ENCODE peak calls at places on chromosomes 11 and 22, in five cellular contexts. C is HuH-7; D is activated CD4-positive, CD25-positive, alpha-beta regulatory T cell treated with anti-CD3 and anti-CD28 coated beads, Interleukin-2, amount 50 U/mL, for 72 hours; T is stimulated activated CD4-positive, alpha-beta T cell treated with anti-CD3 and anti-CD28 coated beads, Interleukin-4, amount 100 ng/mL, for 24 hours; G is stomach. W is an unnamed sample.

GRCh38 chr22:21952586-21953571 is at the start of gene PPM1F:
- DNase-seq in C (peak; percentile 95), D (peak; percentile 98), T (peak; percentile 90), G (peak; percentile 91), W (peak; percentile 100)

GRCh38 chr11:14073821-14074529 is 111.5 kb downstream of the SPON1 start:
- DNase-seq in C (no peak), D (no peak), T (no peak), G (no peak), W (no peak)

GRCh38 chr22:46052331-46052771 is 75.4 kb upstream of the WNT7B start:
- DNase-seq in C (no peak), D (peak; percentile 28), T (no peak), G (peak; percentile 26), W (no peak)

GRCh38 chr11:88375927-88376470 is 38.5 kb upstream of the CTSC start:
- DNase-seq in C (no peak), D (no peak), T (no peak), G (no peak), W (no peak)

GRCh38 chr11:127042445-127042844 is 41.9 kb upstream of the KIRREL3 start:
- DNase-seq in C (no peak), D (no peak), T (no peak), G (no peak), W (no peak)

GRCh38 chr11:113331436-113331835 is 17.1 kb downstream of the TTC12 start:
- DNase-seq in C (no peak), D (no peak), T (no peak), G (no peak), W (no peak)

GRCh38 chr22:36561291-36561811 is 32.4 kb upstream of the EIF3D start:
- DNase-seq in C (no peak), D (no peak), T (no peak), G (no peak), W (no peak)

GRCh38 chr11:27613670-27613950 is 86.6 kb downstream of the BDNF start:
- DNase-seq in C (no peak), D (no peak), T (no peak), G (no peak), W (no peak)

GRCh38 chr11:44388828-44389645 is 79.1 kb upstream of the ALX4 start:
- DNase-seq in C (no peak), D (no peak), T (no peak), G (no peak), W (no peak)

GRCh38 chr11:113690619-113691569 is 15.2 kb downstream of the TMPRSS5 start:
- DNase-seq in C (peak; percentile 48), D (no peak), T (no peak), G (peak; percentile 75), W (peak; percentile 92)

GRCh38 chr11:36037031-36037430 is 93.2 kb downstream of the LDLRAD3 start:
- DNase-seq in C (no peak), D (no peak), T (no peak), G (no peak), W (no peak)

GRCh38 chr22:23196165-23196564 is 15.9 kb downstream of the BCR start:
- DNase-seq in C (no peak), D (no peak), T (no peak), G (no peak), W (no peak)

GRCh38 chr11:46582588-46582987 is 11.2 kb downstream of the AMBRA1 start:
- DNase-seq in C (no peak), D (no peak), T (no peak), G (no peak), W (no peak)

GRCh38 chr11:103091024-103091423 is 936 bp downstream of the DCUN1D5 start:
- DNase-seq in C (no peak), D (no peak), T (no peak), G (no peak), W (no peak)

GRCh38 chr22:32883131-32883530 is 81.6 kb downstream of the TIMP3 start:
- DNase-seq in C (no peak), D (no peak), T (no peak), G (no peak), W (peak; percentile 24)

GRCh38 chr11:120068114-120068573 is 69.8 kb downstream of the TRIM29 start:
- DNase-seq in C (no peak), D (no peak), T (no peak), G (no peak), W (no peak)

GRCh38 chr22:26891431-26891830 is 234.0 kb downstream of the MIAT start:
- DNase-seq in C (no peak), D (no peak), T (no peak), G (no peak), W (no peak)

GRCh38 chr11:36105743-36106581 is 162.1 kb downstream of the LDLRAD3 start:
- DNase-seq in C (no peak), D (no peak), T (no peak), G (no peak), W (no peak)

GRCh38 chr11:46381046-46381835 is at the start of gene MDK:
- DNase-seq in C (peak; percentile 78), D (peak; percentile 47), T (no peak), G (peak; percentile 48), W (peak; percentile 91)

GRCh38 chr11:4704054-4704789 is at the start of gene MMP26:
- DNase-seq in C (no peak), D (no peak), T (no peak), G (no peak), W (no peak)

GRCh38 chr22:28884754-28885375 is 1.5 kb downstream of the ZNRF3 start:
- DNase-seq in C (peak; percentile 44), D (no peak), T (no peak), G (no peak), W (no peak)

GRCh38 chr11:70578371-70578770 is 180.0 kb downstream of the CTTN start:
- DNase-seq in C (no peak), D (no peak), T (no peak), G (no peak), W (no peak)

GRCh38 chr11:29129850-29130249 is 887.0 kb downstream of the KCNA4 start:
- DNase-seq in C (no peak), D (no peak), T (no peak), G (no peak), W (no peak)

W was measured in K562.